ENCODE peak calls at places on chromosomes 4 and X, in six cellular contexts. F, N, Z, U, D and Q are unnamed samples. For H3K27me3, the result is how much of the 10 kb centered on the place peaks cover.

GRCh38 chr4:125666635-125667034 is 351.9 kb downstream of the FAT4 start:
- DNase-seq in U (no peak), D (no peak), Z (no peak), N (no peak), F (no peak), Q (no peak)

GRCh38 chr4:168558587-168558986 is 61.7 kb downstream of the PALLD start:
- DNase-seq in F (no peak), N (no peak), U (peak), D (no peak), Z (no peak), Q (no peak)

GRCh38 chr4:8201341-8201781 is 2.3 kb downstream of the SH3TC1 start:
- DNase-seq in U (no peak), D (no peak), N (peak), Z (peak), F (no peak), Q (no peak)

GRCh38 chrX:154505726-154506125 is 10.3 kb downstream of the FAM3A start:
- DNase-seq in Z (no peak), N (no peak), U (peak), D (no peak), F (no peak), Q (no peak)

GRCh38 chrX:137695405-137695804 is 129.5 kb downstream of the ZIC3 start:
- DNase-seq in N (no peak), U (no peak), F (no peak), Z (no peak), D (no peak), Q (no peak)

GRCh38 chr4:118883861-118884260 is 4.8 kb upstream of the SYNPO2 start:
- DNase-seq in F (no peak), U (peak), D (no peak), N (no peak), Z (no peak), Q (no peak)

GRCh38 chr4:11487876-11488545 is 59.3 kb upstream of the HS3ST1 start:
- DNase-seq in Z (no peak), D (no peak), U (peak), N (no peak), F (no peak), Q (no peak)

GRCh38 chrX:12956704-12957541 is 18.0 kb upstream of the TMSB4X start:
- DNase-seq in D (peak), Z (peak), N (peak), U (peak), F (no peak), Q (no peak)

GRCh38 chrX:9340619-9341304 is 124.1 kb upstream of the TBL1X start:
- DNase-seq in D (peak), N (peak), U (peak), F (peak), Z (peak), Q (no peak)

GRCh38 chrX:72621619-72622485 is 49.2 kb upstream of the HDAC8 start:
- DNase-seq in D (no peak), Z (no peak), N (peak), U (peak), F (no peak), Q (no peak)

GRCh38 chrX:1535241-1536041 is 1.5 kb downstream of the P2RY8 start:
- DNase-seq in N (peak), F (no peak), U (no peak), D (no peak), Z (no peak), Q (peak)

GRCh38 chr4:83569967-83570366 is 34.1 kb downstream of the GPAT3 start:
- DNase-seq in D (no peak), Z (no peak), N (no peak), U (peak), F (no peak), Q (peak)

GRCh38 chrX:16870861-16871584 is 861 bp upstream of the RBBP7 start:
- DNase-seq in D (no peak), U (peak), F (peak), N (no peak), Z (no peak), Q (peak)

GRCh38 chr4:2078584-2078983 is 19.5 kb downstream of the NAT8L start:
- DNase-seq in D (no peak), N (no peak), F (no peak), Z (no peak), U (no peak), Q (no peak)

GRCh38 chr4:102129810-102130209 is 215.5 kb downstream of the SLC39A8 start:
- DNase-seq in F (no peak), N (no peak), D (no peak), Z (no peak), U (no peak), Q (no peak)

GRCh38 chr4:777520-778262 is 48.2 kb downstream of the CPLX1 start:
- DNase-seq in U (no peak), F (no peak), N (no peak), D (no peak), Z (no peak), Q (no peak)

GRCh38 chr4:55169352-55169959 is 44.1 kb upstream of the KDR start:
- DNase-seq in N (no peak), U (peak), Z (no peak), D (no peak), F (peak), Q (no peak)

GRCh38 chr4:74016068-74016467 is 17.6 kb upstream of the CXCL5 start:
- DNase-seq in D (no peak), U (peak), N (no peak), Z (no peak), F (no peak), Q (no peak)

GRCh38 chr4:36325499-36325898 is 44.1 kb downstream of the DTHD1 start:
- DNase-seq in F (no peak), Z (no peak), D (no peak), U (no peak), N (peak), Q (no peak)

GRCh38 chrX:65643046-65643785 is 24.2 kb upstream of the MSN start:
- DNase-seq in N (no peak), D (no peak), U (peak), Z (no peak), F (no peak), Q (no peak)

GRCh38 chr4:4430492-4431195 is 43.7 kb downstream of the NSG1 start:
- DNase-seq in N (no peak), U (peak), Z (peak), D (no peak), F (no peak), Q (no peak)

GRCh38 chr4:82797591-82798081 is 960 bp downstream of the SCD5 start:
- DNase-seq in F (no peak), N (no peak), Z (no peak), U (no peak), D (no peak), Q (peak)

GRCh38 chr4:81260443-81261102 is 45.6 kb upstream of the PRKG2 start:
- DNase-seq in N (no peak), U (peak), Z (no peak), D (no peak), F (no peak), Q (no peak)

GRCh38 chrX:154602226-154602625 is 16.9 kb downstream of the CTAG1B start:
- DNase-seq in N (no peak), U (no peak), D (no peak), F (no peak), Z (no peak), Q (no peak)

GRCh38 chr4:124970011-124970410 is 257.5 kb upstream of the ANKRD50 start:
- DNase-seq in Z (no peak), F (no peak), D (no peak), N (no peak), U (peak), Q (no peak)

GRCh38 chr4:85565761-85566480 is 91.0 kb downstream of the ARHGAP24 start:
- DNase-seq in Z (no peak), U (no peak), N (peak), F (no peak), D (no peak), Q (no peak)

GRCh38 chrX:20252392-20253231 is 14.1 kb downstream of the RPS6KA3 start:
- DNase-seq in D (peak), Z (peak), N (no peak), U (peak), F (peak), Q (peak)

GRCh38 chrX:17459596-17459995 is 84.6 kb downstream of the NHS start:
- DNase-seq in U (no peak), Z (no peak), N (no peak), D (no peak), F (no peak), Q (no peak)

GRCh38 chrX:85977218-85977617 is 70.1 kb downstream of the CHM start:
- DNase-seq in D (no peak), N (peak), U (no peak), F (no peak), Z (no peak), Q (no peak)

GRCh38 chrX:147803948-147804347 is 107.8 kb upstream of the FMR1 start:
- DNase-seq in N (no peak), Z (no peak), D (no peak), U (peak), F (no peak), Q (no peak)

GRCh38 chrX:102651242-102651967 is at the start of gene GPRASP1:
- DNase-seq in U (no peak), D (peak), N (no peak), F (no peak), Z (peak), Q (peak)

GRCh38 chr4:157701695-157701994 is 471.2 kb downstream of the GASK1B start:
- DNase-seq in Z (no peak), D (no peak), N (no peak), F (no peak), U (peak), Q (no peak)

GRCh38 chr4:122539861-122540465 is 80.9 kb downstream of the IL21 start:
- DNase-seq in F (no peak), Z (no peak), U (no peak), N (no peak), D (no peak), Q (no peak)

GRCh38 chr4:120228086-120228485 is 161.4 kb upstream of the MAD2L1 start:
- DNase-seq in F (no peak), Z (no peak), N (no peak), D (no peak), U (no peak), Q (no peak)

DNA sequence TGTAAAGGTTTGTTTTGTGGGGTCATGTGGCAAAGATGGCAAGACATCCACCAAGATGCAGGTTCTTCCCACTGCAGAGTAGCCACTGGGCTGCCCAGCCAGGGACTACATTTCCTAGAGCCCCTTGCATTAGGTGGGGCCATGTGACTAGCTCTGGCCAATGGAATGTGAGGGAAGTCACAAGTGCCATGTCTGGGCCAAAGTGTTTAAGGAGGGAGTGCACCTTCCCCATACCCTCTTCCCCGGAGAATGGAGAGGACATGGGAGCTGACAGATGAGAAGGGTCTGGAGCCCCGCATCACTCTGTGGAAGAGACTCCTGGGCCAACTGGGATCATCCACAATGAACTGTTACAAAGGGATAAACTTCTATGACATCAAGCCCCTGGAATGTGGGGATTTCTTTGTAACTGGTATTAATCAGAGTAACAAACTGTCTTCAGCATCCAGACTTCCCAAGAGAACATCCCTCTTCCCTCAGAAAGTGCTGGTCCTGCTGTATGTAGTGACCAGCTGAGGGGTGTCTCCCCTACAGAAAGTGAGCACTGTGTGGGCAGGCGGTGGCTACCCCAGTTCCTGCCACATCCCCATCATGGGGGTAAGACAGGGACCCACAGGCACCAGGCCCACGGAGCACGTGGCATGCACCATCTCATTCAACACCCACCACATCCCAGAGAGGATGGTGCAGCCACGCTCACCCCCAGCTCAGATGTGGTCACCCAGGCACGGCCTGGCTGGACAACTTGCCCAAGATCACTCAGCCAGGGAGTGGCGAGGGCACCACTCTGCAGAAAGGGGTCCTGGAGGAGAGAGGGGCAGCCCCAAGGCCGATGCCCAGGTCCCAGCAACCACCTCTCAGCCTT is 10.9 kb downstream of the PPP2R2C start:
- DNase-seq in U (no peak), Z (no peak), N (no peak), D (no peak), F (peak), Q (peak)
- H3K27me3 ChIP-seq in U (under half), Z (under half), N (under half), D (under half), F (under half), Q (under half)

DNA sequence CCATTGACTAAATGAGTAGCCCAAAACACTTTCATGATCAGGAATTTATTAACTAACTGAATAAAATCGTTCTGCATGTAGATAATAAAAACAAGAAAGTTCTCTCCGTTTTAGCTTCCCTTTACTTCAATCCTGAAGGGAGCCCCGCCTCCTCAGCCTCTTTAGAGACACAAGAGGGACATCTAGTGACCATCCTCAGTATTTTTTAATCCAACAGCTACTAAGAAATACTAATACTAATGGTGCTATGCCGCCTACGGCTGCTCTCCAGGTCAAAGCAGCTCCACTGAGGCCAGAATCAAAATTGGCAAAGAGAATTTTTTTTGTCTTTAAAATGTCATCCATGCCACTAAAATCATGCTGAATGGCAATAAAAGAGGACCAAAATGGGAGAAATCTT is 3.2 kb upstream of the PCDH19 start:
- DNase-seq in Z (no peak), N (peak), U (peak), F (peak), D (no peak), Q (peak)
- H3K27me3 ChIP-seq in Z (under half), N (under half), U (under half), F (under half), D (under half), Q (half or more)

GRCh38 chrX:114580336-114580735 is 3.5 kb upstream of the HTR2C start:
- DNase-seq in Z (no peak), F (no peak), D (no peak), U (peak), N (no peak), Q (no peak)

GRCh38 chrX:114582698-114583395 is 1.0 kb upstream of the HTR2C start:
- DNase-seq in U (no peak), D (no peak), Z (no peak), N (no peak), F (no peak), Q (no peak)

GRCh38 chrX:114583646-114584433 is at the start of gene HTR2C:
- DNase-seq in F (no peak), Z (no peak), U (no peak), N (no peak), D (no peak), Q (no peak)

GRCh38 chrX:114582264-114582632 is 1.6 kb upstream of the HTR2C start:
- DNase-seq in N (no peak), D (no peak), Z (no peak), U (no peak), F (no peak), Q (no peak)

DNA sequence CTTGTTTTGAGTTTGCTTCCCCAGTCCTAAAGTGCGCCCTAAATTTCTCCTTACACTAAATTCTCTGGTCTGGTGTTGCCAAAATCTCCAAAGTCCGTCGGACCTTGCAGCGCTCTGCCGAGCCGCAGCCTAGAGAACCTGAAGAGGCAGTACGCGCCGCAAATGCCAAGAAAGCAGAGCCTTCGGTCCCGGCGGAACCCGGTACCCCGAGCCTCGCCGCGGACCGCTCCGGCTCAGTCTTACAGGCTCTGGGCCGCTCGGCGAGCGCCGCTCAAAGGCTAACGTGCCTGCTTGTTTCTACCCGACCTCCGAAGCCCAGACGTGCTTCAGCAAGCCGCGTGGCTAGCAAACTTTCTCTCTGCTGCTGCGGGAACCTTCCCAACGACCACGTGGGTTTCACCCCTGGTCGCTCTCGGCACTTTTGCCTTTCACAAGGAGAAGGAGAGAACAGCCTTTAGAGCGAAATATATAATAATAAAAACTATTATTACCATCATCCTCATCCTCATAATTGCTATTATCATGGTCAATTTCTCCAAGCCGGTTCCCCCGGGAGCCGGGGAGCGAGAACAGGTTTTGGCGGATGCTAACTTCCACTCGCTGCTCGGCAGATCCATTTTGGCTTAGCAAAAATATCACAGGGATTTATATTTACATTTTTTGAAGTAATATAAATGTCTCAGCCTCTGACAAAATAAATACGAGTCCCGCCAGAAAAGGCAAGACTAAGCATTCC is 2.2 kb upstream of the HTR2C start:
- DNase-seq in U (no peak), N (no peak), Z (no peak), D (no peak), F (no peak), Q (no peak)
- H3K27me3 ChIP-seq in U (under half), N (under half), Z (under half), D (under half), F (half or more), Q (half or more)

GRCh38 chr4:53174824-53175223 is 191.0 kb downstream of the SCFD2 start:
- DNase-seq in F (no peak), U (no peak), Z (no peak), N (no peak), D (no peak), Q (no peak)
- H3K27me3 ChIP-seq in F (under half), U (under half), Z (under half), N (under half), D (under half), Q (under half)